ENCODE peak calls at places on chromosomes 12 and 14, in ten cellular contexts. N, K, L, I, P, E, U, C, A and W are unnamed samples.
A peak's percentile ranks its signal among the peaks of the same experiment; 100 is the strongest.

GRCh38 chr14:92105073-92105844 is 1.1 kb downstream of the ATXN3 start:
- DNase-seq in A (no peak), P (no peak), U (peak; percentile 13), L (no peak), E (no peak), K (no peak), C (no peak), I (no peak), N (no peak), W (no peak)

GRCh38 chr12:64655141-64655540 is 44.8 kb downstream of the RASSF3 start:
- DNase-seq in K (no peak), L (no peak), E (no peak), I (no peak), A (no peak), U (no peak), N (no peak), P (no peak), C (no peak), W (no peak)

GRCh38 chr12:98635657-98636323 is 8.8 kb downstream of the IKBIP start:
- DNase-seq in P (no peak), C (no peak), K (peak; percentile 13), I (peak; percentile 39), L (no peak), A (peak; percentile 56), U (peak; percentile 20), N (no peak), E (peak; percentile 83), W (peak; percentile 85)

GRCh38 chr12:7042847-7043246 is 17.7 kb upstream of the C1S start:
- DNase-seq in U (peak; percentile 52), C (no peak), P (no peak), L (no peak), A (no peak), K (no peak), E (peak; percentile 16), N (peak; percentile 35), I (peak; percentile 56), W (no peak)

GRCh38 chr14:61512026-61512425 is 183.3 kb upstream of the HIF1A start:
- DNase-seq in U (no peak), P (no peak), A (no peak), E (no peak), I (no peak), K (no peak), N (no peak), C (no peak), L (no peak), W (no peak)

GRCh38 chr12:62767506-62767905 is 167.4 kb downstream of the PPM1H start:
- DNase-seq in P (no peak), L (no peak), I (no peak), C (no peak), E (peak; percentile 8), U (no peak), K (no peak), N (no peak), A (no peak), W (no peak)

GRCh38 chr12:29508949-29509348 is 11.5 kb upstream of the OVCH1 start:
- DNase-seq in C (no peak), N (no peak), U (no peak), A (no peak), I (no peak), P (no peak), L (no peak), E (no peak), K (no peak), W (no peak)

GRCh38 chr14:88592016-88592415 is 29.2 kb downstream of the ZC3H14 start:
- DNase-seq in E (no peak), P (no peak), U (no peak), L (no peak), K (no peak), C (no peak), N (no peak), I (no peak), A (no peak), W (no peak)

GRCh38 chr14:104179564-104180129 is 41.3 kb downstream of the KIF26A start:
- DNase-seq in N (no peak), P (no peak), C (no peak), A (no peak), L (no peak), K (no peak), I (no peak), U (no peak), E (no peak), W (no peak)

GRCh38 chr12:132430838-132431826 is 58.8 kb upstream of the FBRSL1 start:
- DNase-seq in E (no peak), A (no peak), K (no peak), N (no peak), U (no peak), I (no peak), C (peak; percentile 67), L (no peak), P (no peak), W (no peak)

GRCh38 chr14:100115726-100116125 is 43.7 kb downstream of the DEGS2 start:
- DNase-seq in A (no peak), K (no peak), I (no peak), E (no peak), N (no peak), L (no peak), P (no peak), U (no peak), C (no peak), W (no peak)

GRCh38 chr12:108257004-108257403 is 82.1 kb downstream of the CMKLR1 start:
- DNase-seq in P (no peak), A (no peak), K (no peak), N (no peak), U (no peak), C (no peak), E (no peak), I (no peak), L (no peak), W (no peak)

DNA sequence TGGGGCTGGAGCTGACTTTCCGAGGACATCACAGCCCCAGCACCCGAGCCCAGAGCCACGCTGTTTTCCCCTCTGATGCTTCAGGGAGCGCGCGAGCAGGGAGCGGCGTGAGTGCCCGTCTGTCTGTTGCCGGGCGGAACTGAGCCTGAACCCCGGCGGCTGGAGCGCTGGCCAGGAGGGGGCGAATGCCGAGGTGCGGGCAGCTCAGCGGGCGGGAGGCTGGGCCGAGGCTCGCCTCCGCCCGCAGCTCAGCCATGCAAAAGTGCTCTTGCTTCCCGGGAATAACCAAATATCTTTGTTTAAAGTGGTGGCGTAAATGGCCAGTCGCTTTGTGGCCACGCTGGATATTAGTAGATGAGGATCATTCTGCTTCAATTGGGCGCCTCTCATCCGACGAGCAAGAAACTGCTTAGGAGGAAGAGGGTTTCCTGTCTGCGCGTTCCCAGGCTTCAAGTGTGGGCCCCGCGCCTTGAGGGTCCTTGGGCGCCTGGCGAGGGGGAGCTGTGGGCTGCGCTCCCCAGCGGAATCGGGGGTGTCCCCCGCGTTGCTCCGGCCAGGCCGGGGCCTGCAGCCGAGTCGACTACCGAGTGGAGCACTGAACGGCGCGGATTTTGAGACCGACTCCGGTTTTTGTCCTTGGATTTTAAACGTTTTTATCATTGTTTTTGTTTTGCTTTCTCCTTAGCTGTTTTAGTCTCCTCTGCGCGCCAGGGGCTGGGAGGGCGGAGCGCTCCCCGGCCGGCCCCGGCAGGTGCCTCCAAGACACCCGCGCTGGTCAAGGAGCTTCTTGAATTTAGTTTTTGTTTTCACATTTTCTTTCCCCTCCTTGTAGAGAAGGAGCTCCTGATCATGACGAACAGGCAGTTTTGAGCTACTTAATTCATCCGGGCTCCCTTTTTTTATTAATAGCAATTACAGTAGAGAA is 831 bp upstream of the NKX2-1 start:
- DNase-seq in N (peak; percentile 84), U (peak; percentile 64), C (peak; percentile 58), L (peak; percentile 80), P (no peak), K (no peak), I (peak; percentile 7), A (peak; percentile 39), E (peak; percentile 45), W (no peak)
- TF ChIP-seq CTCF in N (peak; percentile 53), U (peak; percentile 29), C (no peak), L (peak; percentile 25), P (peak; percentile 30), K (peak; percentile 16), I (peak; percentile 46), A (no peak), E (peak; percentile 19), W (peak; percentile 28)

DNA sequence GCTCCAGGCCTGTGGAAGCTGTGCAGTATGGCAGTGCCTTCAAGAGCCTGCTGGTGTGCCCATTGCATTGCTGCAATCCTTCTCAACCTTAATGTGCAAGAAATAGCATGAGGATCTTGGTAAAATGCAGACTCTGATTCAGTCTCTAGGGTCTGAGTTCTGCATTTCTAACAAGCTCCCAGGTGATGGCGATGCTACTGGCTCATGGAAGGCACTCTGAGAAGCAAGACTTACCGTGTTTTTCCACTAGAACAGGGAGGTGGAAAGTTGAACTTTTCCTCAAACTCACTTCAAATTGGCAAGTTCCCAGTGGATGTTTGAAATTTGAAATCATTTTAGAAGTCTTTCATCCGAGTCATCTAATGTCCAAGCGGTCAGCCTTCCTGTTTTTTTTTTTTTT is 55.5 kb downstream of the MYRFL start:
- DNase-seq in E (no peak), P (no peak), U (no peak), C (no peak), L (no peak), A (no peak), I (peak; percentile 22), N (peak; percentile 38), K (no peak), W (no peak)
- TF ChIP-seq CTCF in E (no peak), P (peak; percentile 16), U (no peak), C (no peak), L (no peak), A (no peak), I (peak; percentile 35), N (peak; percentile 35), K (no peak), W (no peak)

GRCh38 chr14:73777420-73777819 is 63.2 kb upstream of the PNMA1 start:
- DNase-seq in U (no peak), I (no peak), P (no peak), L (no peak), A (no peak), E (no peak), N (peak; percentile 41), C (peak; percentile 21), K (no peak), W (no peak)
- TF ChIP-seq CTCF in U (no peak), I (peak; percentile 15), P (no peak), L (no peak), A (no peak), E (no peak), N (peak; percentile 22), C (no peak), K (no peak), W (peak; percentile 20)

GRCh38 chr12:120172053-120172452 is 22.5 kb downstream of the GCN1 start:
- DNase-seq in K (no peak), A (no peak), I (no peak), L (no peak), U (no peak), N (no peak), E (no peak), P (no peak), C (no peak), W (no peak)

GRCh38 chr12:120170631-120171030 is 23.9 kb downstream of the GCN1 start:
- DNase-seq in P (no peak), L (no peak), U (no peak), I (no peak), A (no peak), E (no peak), K (no peak), N (no peak), C (no peak), W (no peak)

GRCh38 chr12:120167529-120168095 is 26.9 kb downstream of the GCN1 start:
- DNase-seq in N (no peak), A (no peak), E (no peak), I (no peak), P (no peak), K (no peak), L (no peak), U (no peak), C (no peak), W (no peak)

GRCh38 chr12:120169946-120170345 is 24.6 kb downstream of the GCN1 start:
- DNase-seq in L (no peak), E (no peak), C (no peak), A (no peak), P (no peak), U (no peak), N (no peak), K (no peak), I (no peak), W (no peak)

GRCh38 chr12:120168337-120168736 is 26.2 kb downstream of the GCN1 start:
- DNase-seq in P (no peak), U (no peak), L (no peak), C (no peak), K (no peak), E (no peak), N (no peak), A (no peak), I (no peak), W (no peak)
- TF ChIP-seq CTCF in P (no peak), U (no peak), L (no peak), C (no peak), K (no peak), E (no peak), N (no peak), A (no peak), I (no peak), W (no peak)